ENCODE peak calls at places on chromosomes 3 and 15, in five cellular contexts. D, H, Z, O and Q are unnamed samples.
A peak's percentile ranks its signal among the peaks of the same experiment; 100 is the strongest.

GRCh38 chr15:32721594-32721993 is 3.8 kb downstream of the GREM1 start:
- DNase-seq in Z (no peak), H (no peak), D (no peak), O (no peak), Q (no peak)

GRCh38 chr3:185089343-185089742 is 63.5 kb downstream of the C3orf70 start:
- DNase-seq in Z (no peak), O (no peak), H (no peak), D (no peak), Q (no peak)

GRCh38 chr3:38317186-38317759 is 29.3 kb upstream of the XYLB start:
- DNase-seq in H (no peak), Z (no peak), O (no peak), D (no peak), Q (no peak)

GRCh38 chr3:89098964-89099585 is 8.3 kb upstream of the EPHA3 start:
- DNase-seq in H (peak; percentile 44), D (peak; percentile 52), O (peak; percentile 65), Z (no peak), Q (peak; percentile 11)

GRCh38 chr15:57527382-57528091 is 64.2 kb upstream of the MYZAP start:
- DNase-seq in D (peak; percentile 59), Z (peak; percentile 2), H (peak; percentile 90), O (peak; percentile 60), Q (no peak)

GRCh38 chr15:45689616-45690015 is 54.8 kb downstream of the SQOR start:
- DNase-seq in H (no peak), D (no peak), Z (no peak), O (no peak), Q (no peak)

GRCh38 chr3:132710311-132710710 is 11.9 kb downstream of the NPHP3 start:
- DNase-seq in D (no peak), O (no peak), H (no peak), Z (no peak), Q (no peak)

GRCh38 chr15:78808550-78808949 is 2.7 kb downstream of the ADAMTS7 start:
- DNase-seq in D (no peak), H (peak; percentile 76), O (peak; percentile 42), Z (no peak), Q (no peak)

GRCh38 chr3:87710028-87710427 is 348.8 kb downstream of the CGGBP1 start:
- DNase-seq in O (no peak), D (no peak), H (no peak), Z (no peak), Q (no peak)

GRCh38 chr3:170563712-170564423 is 22.0 kb downstream of the SLC7A14 start:
- DNase-seq in D (peak; percentile 22), Z (no peak), O (no peak), H (peak; percentile 84), Q (no peak)